ENCODE peak calls at places on chromosomes 3 and 15, in eight cellular contexts. W is effector memory CD4-positive, alpha-beta T cell; J is transverse colon; Z is left ventricle myocardium inferior; G is spleen; U is A549; V is SJCRH30; P is neural progenitor cell. F is an unnamed sample.

GRCh38 chr3:56921573-56922571 is 120.1 kb upstream of the ARHGEF3 start:
- DNase-seq in U (no peak), J (no peak), W (no peak), Z (no peak), G (no peak), V (no peak), P (no peak), F (no peak)

GRCh38 chr15:68354923-68355322 is 77.0 kb downstream of the ITGA11 start:
- DNase-seq in J (no peak), G (no peak), W (no peak), Z (no peak), U (peak; percentile 73), V (no peak), P (no peak), F (no peak)

GRCh38 chr15:85764649-85765277 is 30.0 kb downstream of the KLHL25 start:
- DNase-seq in G (no peak), W (no peak), U (no peak), J (no peak), V (no peak), Z (no peak), P (no peak), F (peak; percentile 49)

GRCh38 chr3:179760944-179761343 is 108.1 kb downstream of the USP13 start:
- DNase-seq in P (no peak), U (peak; percentile 33), W (no peak), J (no peak), G (no peak), V (no peak), Z (no peak), F (no peak)

GRCh38 chr3:177330771-177331170 is 133.5 kb upstream of the TBL1XR1 start:
- DNase-seq in G (no peak), W (no peak), J (no peak), V (no peak), Z (no peak), P (no peak), U (no peak), F (no peak)

GRCh38 chr3:46213201-46213600 is 5.1 kb upstream of the CCR1 start:
- DNase-seq in G (no peak), P (no peak), Z (no peak), J (no peak), W (no peak), V (no peak), U (no peak), F (no peak)

GRCh38 chr15:45449878-45450277 is 71.5 kb upstream of the GATM start:
- DNase-seq in J (peak; percentile 89), U (no peak), G (peak; percentile 64), Z (no peak), P (no peak), W (no peak), V (no peak), F (no peak)

GRCh38 chr3:136883967-136884720 is 22.1 kb downstream of the NCK1 start:
- DNase-seq in Z (no peak), V (no peak), P (no peak), U (no peak), W (no peak), J (no peak), G (no peak), F (no peak)

GRCh38 chr15:99143655-99144610 is 39.1 kb downstream of the SYNM start:
- DNase-seq in Z (peak; percentile 73), G (no peak), P (peak; percentile 20), U (no peak), J (peak; percentile 54), W (no peak), V (peak; percentile 55), F (peak; percentile 80)

GRCh38 chr15:67038721-67039120 is 26.7 kb upstream of the SMAD3 start:
- DNase-seq in W (no peak), V (no peak), U (no peak), Z (no peak), J (no peak), G (no peak), P (no peak), F (no peak)

GRCh38 chr3:151431940-151432339 is 28.9 kb downstream of the IGSF10 start:
- DNase-seq in U (no peak), W (no peak), J (no peak), G (no peak), Z (no peak), P (no peak), V (no peak), F (no peak)

GRCh38 chr3:165521131-165521871 is 315.9 kb downstream of the BCHE start:
- DNase-seq in G (no peak), W (no peak), V (no peak), P (no peak), U (no peak), Z (no peak), J (no peak), F (no peak)

GRCh38 chr15:72591361-72591760 is 63.1 kb upstream of the GOLGA6B start:
- DNase-seq in P (no peak), J (no peak), U (no peak), G (no peak), W (no peak), V (no peak), Z (no peak), F (no peak)

GRCh38 chr15:42385206-42385979 is 26.1 kb downstream of the CAPN3 start:
- DNase-seq in Z (no peak), V (peak; percentile 75), G (no peak), J (peak; percentile 59), P (peak; percentile 80), W (no peak), U (peak; percentile 54), F (no peak)

GRCh38 chr15:65092046-65092770 is 15.7 kb downstream of the KBTBD13 start:
- DNase-seq in V (no peak), Z (no peak), J (no peak), P (no peak), G (no peak), W (no peak), U (no peak), F (peak; percentile 59)

GRCh38 chr3:66803206-66803605 is 194.9 kb upstream of the KBTBD8 start:
- DNase-seq in Z (no peak), P (peak; percentile 65), V (peak; percentile 62), W (no peak), U (no peak), J (no peak), G (no peak), F (no peak)

GRCh38 chr15:97547381-97547780 is 413.1 kb upstream of the ARRDC4 start:
- DNase-seq in V (no peak), G (no peak), J (no peak), U (no peak), Z (no peak), P (no peak), W (no peak), F (no peak)

GRCh38 chr3:144097144-144097543 is 125.5 kb downstream of the DIPK2A start:
- DNase-seq in V (no peak), P (peak; percentile 41), U (no peak), Z (no peak), W (no peak), J (no peak), G (no peak), F (no peak)

GRCh38 chr3:129611812-129612349 is 5.4 kb upstream of the PLXND1 start:
- DNase-seq in Z (peak; percentile 64), J (no peak), G (no peak), P (peak; percentile 43), W (no peak), V (peak; percentile 69), U (peak; percentile 75), F (peak; percentile 86)

GRCh38 chr15:58590901-58591300 is 158.6 kb downstream of the ADAM10 start:
- DNase-seq in Z (no peak), V (no peak), W (no peak), P (no peak), J (no peak), G (no peak), U (no peak), F (no peak)

GRCh38 chr3:119433613-119434325 is 29.6 kb downstream of the TMEM39A start:
- DNase-seq in J (no peak), W (no peak), U (no peak), V (no peak), G (no peak), P (no peak), Z (no peak), F (no peak)
- H3K27ac ChIP-seq in J (no peak overlapping the region), W (no peak overlapping the region), U (no peak overlapping the region), V (no peak overlapping the region), G (no peak overlapping the region), P (no peak overlapping the region), Z (no peak overlapping the region), F (no peak overlapping the region)

GRCh38 chr3:39028466-39028865 is 23.3 kb downstream of the SCN11A start:
- DNase-seq in J (no peak), P (no peak), V (no peak), W (no peak), Z (no peak), U (no peak), G (no peak), F (no peak)
- H3K4me3 ChIP-seq in J (no peak overlapping the region), P (no peak overlapping the region), V (no peak overlapping the region), W (no peak overlapping the region), Z (no peak overlapping the region), U (no peak overlapping the region), G (no peak overlapping the region), F (no peak overlapping the region)

GRCh38 chr15:27219636-27220035 is 248.7 kb downstream of the GABRG3 start:
- DNase-seq in V (no peak), J (no peak), G (no peak), U (no peak), Z (no peak), P (no peak), W (no peak), F (no peak)

GRCh38 chr15:27223166-27223565 is 252.2 kb downstream of the GABRG3 start:
- DNase-seq in Z (no peak), P (no peak), V (no peak), W (no peak), U (no peak), J (no peak), G (no peak), F (no peak)

GRCh38 chr15:27220199-27220598 is 249.2 kb downstream of the GABRG3 start:
- DNase-seq in G (no peak), J (no peak), U (no peak), Z (no peak), P (no peak), W (no peak), V (no peak), F (no peak)

GRCh38 chr15:27222479-27222878 is 251.5 kb downstream of the GABRG3 start:
- DNase-seq in V (no peak), Z (no peak), J (no peak), P (no peak), U (peak; percentile 76), G (no peak), W (no peak), F (no peak)
- H3K27ac ChIP-seq in V (no peak overlapping the region), Z (no peak overlapping the region), J (no peak overlapping the region), P (no peak overlapping the region), U (peak overlapping the region; percentile 72), G (no peak overlapping the region), W (no peak overlapping the region), F (no peak overlapping the region)

DNA sequence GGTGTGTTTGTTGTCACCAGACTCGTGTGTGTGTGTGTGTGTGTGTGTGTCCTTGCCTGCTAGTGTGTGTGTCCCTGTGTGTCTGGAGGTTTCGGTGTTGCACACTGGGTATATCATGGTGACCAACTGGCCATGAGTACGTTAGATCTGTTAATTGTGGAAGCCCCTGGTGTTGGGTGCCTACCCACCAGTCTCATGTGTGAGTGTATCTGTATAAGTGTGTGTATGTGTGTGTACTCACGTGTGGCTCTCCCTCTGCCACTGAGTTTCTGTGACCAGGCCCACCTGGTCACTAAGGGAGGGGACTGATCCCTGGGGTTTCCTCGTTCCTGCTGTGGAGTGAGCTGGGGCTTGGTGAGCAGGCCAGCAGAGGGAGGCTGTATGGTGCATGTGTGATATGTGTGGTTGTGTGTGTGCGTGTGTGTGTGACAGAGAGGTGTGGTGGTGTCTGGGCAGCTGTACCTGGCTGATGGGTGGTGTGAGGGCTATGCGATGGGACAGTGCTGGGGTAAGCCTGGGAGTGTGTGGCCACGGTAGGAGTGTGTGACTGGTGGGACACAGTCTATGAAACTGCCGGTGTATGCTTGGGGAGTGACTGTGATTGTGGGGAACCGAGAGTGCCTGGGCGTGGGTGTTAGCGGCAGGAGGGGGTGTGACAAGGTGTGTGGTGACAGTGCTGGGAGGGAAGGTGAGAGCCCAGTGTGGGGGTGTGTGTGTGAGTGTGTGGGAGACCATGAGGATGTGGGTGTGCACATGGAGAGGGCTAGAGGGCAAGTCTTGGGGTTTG is 1.9 kb downstream of the PRKCD start:
- DNase-seq in G (peak; percentile 88), W (peak; percentile 46), Z (no peak), V (no peak), J (peak; percentile 70), P (no peak), U (no peak), F (no peak)
- H3K4me3 ChIP-seq in G (peak overlapping the region; percentile 81), W (peak overlapping the region; percentile 84), Z (peak overlapping the region; percentile 82), V (peak overlapping the region; percentile 80), J (peak overlapping the region; percentile 98), P (peak overlapping the region; percentile 72), U (peak overlapping the region; percentile 100), F (peak overlapping the region; percentile 68)